ENCODE peak calls at places on chromosomes 1 and 21, in seven cellular contexts. One of them, this sample, is unnamed.

GRCh38 chr21:29181799-29182470 is 51.5 kb downstream of the MAP3K7CL start:
- DNase-seq in neural progenitor cell: no peak
- DNase-seq in foreskin fibroblast: peak; percentile 85
- DNase-seq in HL-60: no peak
- DNase-seq in IMR-90: peak; percentile 95
- DNase-seq in thoracic aorta: no peak
- DNase-seq in astrocyte of the spinal cord: peak; percentile 93
- DNase-seq in this sample: no peak

GRCh38 chr1:2091611-2092604 is 41.7 kb downstream of the PRKCZ start:
- DNase-seq in thoracic aorta: no peak
- DNase-seq in HL-60: peak; percentile 77
- DNase-seq in foreskin fibroblast: peak; percentile 41
- DNase-seq in IMR-90: no peak
- DNase-seq in astrocyte of the spinal cord: peak; percentile 19
- DNase-seq in neural progenitor cell: peak; percentile 74
- DNase-seq in this sample: peak; percentile 59

GRCh38 chr1:26991310-26992116 is 2.0 kb upstream of the TRNP1 start:
- DNase-seq in IMR-90: peak; percentile 88
- DNase-seq in HL-60: no peak
- DNase-seq in astrocyte of the spinal cord: no peak
- DNase-seq in foreskin fibroblast: peak; percentile 98
- DNase-seq in thoracic aorta: no peak
- DNase-seq in neural progenitor cell: no peak
- DNase-seq in this sample: no peak

GRCh38 chr1:27862671-27863551 is 9.4 kb upstream of the THEMIS2 start:
- DNase-seq in astrocyte of the spinal cord: peak; percentile 96
- DNase-seq in IMR-90: peak; percentile 99
- DNase-seq in thoracic aorta: no peak
- DNase-seq in foreskin fibroblast: peak; percentile 99
- DNase-seq in HL-60: peak; percentile 92
- DNase-seq in neural progenitor cell: no peak
- DNase-seq in this sample: no peak

GRCh38 chr1:61301824-61302652 is 219.7 kb downstream of the NFIA start:
- DNase-seq in thoracic aorta: no peak
- DNase-seq in HL-60: no peak
- DNase-seq in foreskin fibroblast: peak; percentile 71
- DNase-seq in neural progenitor cell: no peak
- DNase-seq in astrocyte of the spinal cord: peak; percentile 65
- DNase-seq in IMR-90: peak; percentile 80
- DNase-seq in this sample: no peak

GRCh38 chr1:226943156-226943555 is 3.1 kb downstream of the COQ8A start:
- DNase-seq in foreskin fibroblast: no peak
- DNase-seq in HL-60: no peak
- DNase-seq in IMR-90: peak; percentile 12
- DNase-seq in thoracic aorta: no peak
- DNase-seq in neural progenitor cell: no peak
- DNase-seq in astrocyte of the spinal cord: no peak
- DNase-seq in this sample: no peak

GRCh38 chr1:38586993-38587646 is 272.5 kb downstream of the RRAGC start:
- DNase-seq in HL-60: peak; percentile 38
- DNase-seq in neural progenitor cell: peak; percentile 78
- DNase-seq in foreskin fibroblast: no peak
- DNase-seq in astrocyte of the spinal cord: no peak
- DNase-seq in thoracic aorta: no peak
- DNase-seq in IMR-90: no peak
- DNase-seq in this sample: peak; percentile 29

GRCh38 chr1:37509181-37509580 is 5.4 kb downstream of the MEAF6 start:
- DNase-seq in astrocyte of the spinal cord: peak; percentile 58
- DNase-seq in foreskin fibroblast: peak; percentile 23
- DNase-seq in thoracic aorta: no peak
- DNase-seq in neural progenitor cell: peak; percentile 14
- DNase-seq in IMR-90: peak; percentile 51
- DNase-seq in HL-60: peak; percentile 8
- DNase-seq in this sample: no peak

GRCh38 chr1:89721351-89721750 is 88.4 kb downstream of the LRRC8C start:
- DNase-seq in HL-60: no peak
- DNase-seq in astrocyte of the spinal cord: peak; percentile 50
- DNase-seq in IMR-90: peak; percentile 57
- DNase-seq in thoracic aorta: no peak
- DNase-seq in foreskin fibroblast: peak; percentile 69
- DNase-seq in neural progenitor cell: no peak
- DNase-seq in this sample: peak; percentile 7

DNA sequence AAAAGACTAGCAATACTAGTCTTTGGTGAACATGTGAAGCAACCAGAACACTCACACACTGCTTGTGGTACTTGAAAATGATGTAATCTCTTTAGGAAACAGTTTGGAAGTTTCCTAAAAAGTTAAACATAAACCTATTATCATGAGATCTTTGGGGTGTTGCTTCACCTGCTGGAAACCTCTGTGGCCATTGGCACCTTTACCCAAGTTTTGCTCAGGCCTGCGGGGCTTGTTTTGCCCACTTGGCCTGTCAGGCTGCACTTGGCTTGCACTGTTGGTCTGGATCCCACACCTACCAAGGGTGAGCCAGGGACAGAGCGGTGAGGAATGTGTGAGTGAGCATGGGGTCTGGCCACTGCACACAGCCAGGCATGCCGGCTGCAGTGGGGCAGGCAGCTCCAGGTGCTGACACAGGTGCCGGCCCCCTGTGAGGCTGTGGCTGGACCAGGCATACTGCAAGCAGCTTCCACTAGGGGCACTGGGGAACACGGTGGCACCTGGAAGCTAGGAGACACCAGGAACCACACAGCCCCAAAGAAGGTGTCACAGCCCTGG is 14.4 kb upstream of the FNBP1L start:
- DNase-seq in neural progenitor cell: no peak
- DNase-seq in foreskin fibroblast: no peak
- DNase-seq in thoracic aorta: no peak
- DNase-seq in IMR-90: no peak
- DNase-seq in HL-60: no peak
- DNase-seq in astrocyte of the spinal cord: no peak
- DNase-seq in this sample: no peak
- TF ChIP-seq CTCF in neural progenitor cell: no peak
- TF ChIP-seq CTCF in foreskin fibroblast: no peak
- TF ChIP-seq CTCF in thoracic aorta: no peak
- TF ChIP-seq CTCF in IMR-90: no peak
- TF ChIP-seq CTCF in HL-60: no peak
- TF ChIP-seq CTCF in astrocyte of the spinal cord: peak; percentile 17
- TF ChIP-seq CTCF in this sample: no peak

DNA sequence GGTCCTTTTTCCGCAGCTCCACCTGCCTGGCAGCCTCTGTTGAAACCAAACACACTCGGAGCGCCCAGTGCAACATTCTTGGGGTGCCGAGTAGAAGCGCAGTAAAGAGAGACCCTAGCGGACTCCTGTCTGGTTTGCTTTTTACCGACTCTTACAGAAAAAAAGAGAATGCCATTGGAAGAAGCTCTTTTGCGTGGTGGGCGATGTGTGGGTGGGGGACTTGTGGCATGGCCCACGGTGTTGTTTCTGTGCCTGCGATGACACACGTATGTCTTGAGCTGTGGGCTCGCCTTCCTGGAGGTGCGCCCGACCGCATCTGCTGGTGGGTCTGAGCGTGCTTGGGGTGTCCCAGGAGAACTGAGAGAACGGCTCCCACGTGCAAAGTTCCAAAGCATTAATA is 7.3 kb upstream of the BARHL2 start:
- DNase-seq in astrocyte of the spinal cord: no peak
- DNase-seq in IMR-90: no peak
- DNase-seq in thoracic aorta: no peak
- DNase-seq in neural progenitor cell: no peak
- DNase-seq in foreskin fibroblast: no peak
- DNase-seq in HL-60: no peak
- DNase-seq in this sample: no peak
- TF ChIP-seq CTCF in astrocyte of the spinal cord: no peak
- TF ChIP-seq CTCF in IMR-90: no peak
- TF ChIP-seq CTCF in thoracic aorta: no peak
- TF ChIP-seq CTCF in neural progenitor cell: no peak
- TF ChIP-seq CTCF in foreskin fibroblast: no peak
- TF ChIP-seq CTCF in HL-60: no peak
- TF ChIP-seq CTCF in this sample: no peak

GRCh38 chr21:27475363-27475955 is 508.6 kb upstream of the ADAMTS5 start:
- DNase-seq in neural progenitor cell: no peak
- DNase-seq in astrocyte of the spinal cord: no peak
- DNase-seq in thoracic aorta: no peak
- DNase-seq in IMR-90: no peak
- DNase-seq in HL-60: no peak
- DNase-seq in foreskin fibroblast: peak; percentile 14
- DNase-seq in this sample: no peak
- TF ChIP-seq CTCF in neural progenitor cell: no peak
- TF ChIP-seq CTCF in astrocyte of the spinal cord: no peak
- TF ChIP-seq CTCF in thoracic aorta: no peak
- TF ChIP-seq CTCF in IMR-90: no peak
- TF ChIP-seq CTCF in HL-60: no peak
- TF ChIP-seq CTCF in foreskin fibroblast: no peak
- TF ChIP-seq CTCF in this sample: no peak

DNA sequence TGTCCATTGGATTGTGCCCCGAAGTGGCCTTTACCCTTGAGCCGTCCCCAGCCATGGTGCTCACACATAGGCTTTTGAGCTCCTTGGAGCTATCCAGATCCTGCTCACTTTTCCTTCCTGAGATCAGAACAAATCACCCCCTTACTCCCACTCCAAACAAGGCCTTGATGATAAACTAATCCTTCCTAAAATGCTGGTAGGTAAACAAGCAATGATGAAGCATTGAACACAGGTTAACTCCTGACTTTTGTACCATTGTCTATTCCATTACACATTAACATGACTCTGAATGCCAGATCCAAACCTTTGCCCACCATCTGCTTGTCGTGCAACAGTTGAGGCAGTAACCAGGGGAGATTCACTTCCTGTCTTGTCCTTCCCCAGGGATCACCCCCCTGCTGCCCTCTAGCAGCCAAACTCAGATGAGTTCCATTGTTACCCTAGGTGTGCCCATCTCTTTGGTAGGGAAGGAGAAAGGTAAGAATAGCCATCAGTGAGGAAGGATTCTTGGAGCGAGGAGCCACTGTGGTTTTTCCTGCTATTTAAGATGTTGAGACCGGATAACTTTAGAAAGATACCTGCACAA is 79.5 kb upstream of the DNAJC6 start:
- DNase-seq in astrocyte of the spinal cord: no peak
- DNase-seq in foreskin fibroblast: no peak
- DNase-seq in IMR-90: no peak
- DNase-seq in HL-60: no peak
- DNase-seq in thoracic aorta: no peak
- DNase-seq in neural progenitor cell: no peak
- DNase-seq in this sample: no peak
- TF ChIP-seq CTCF in astrocyte of the spinal cord: no peak
- TF ChIP-seq CTCF in foreskin fibroblast: no peak
- TF ChIP-seq CTCF in IMR-90: no peak
- TF ChIP-seq CTCF in HL-60: no peak
- TF ChIP-seq CTCF in thoracic aorta: no peak
- TF ChIP-seq CTCF in neural progenitor cell: no peak
- TF ChIP-seq CTCF in this sample: no peak

GRCh38 chr1:110403805-110404204 is 3.7 kb downstream of the LAMTOR5 start:
- DNase-seq in IMR-90: no peak
- DNase-seq in neural progenitor cell: no peak
- DNase-seq in thoracic aorta: no peak
- DNase-seq in astrocyte of the spinal cord: no peak
- DNase-seq in foreskin fibroblast: no peak
- DNase-seq in HL-60: no peak
- DNase-seq in this sample: no peak

GRCh38 chr1:110411173-110411572 is 3.7 kb upstream of the LAMTOR5 start:
- DNase-seq in neural progenitor cell: no peak
- DNase-seq in HL-60: no peak
- DNase-seq in IMR-90: no peak
- DNase-seq in thoracic aorta: no peak
- DNase-seq in astrocyte of the spinal cord: no peak
- DNase-seq in foreskin fibroblast: no peak
- DNase-seq in this sample: no peak

GRCh38 chr1:110412576-110412975 is 5.1 kb upstream of the LAMTOR5 start:
- DNase-seq in neural progenitor cell: peak; percentile 86
- DNase-seq in HL-60: peak; percentile 81
- DNase-seq in IMR-90: peak; percentile 63
- DNase-seq in thoracic aorta: no peak
- DNase-seq in foreskin fibroblast: peak; percentile 89
- DNase-seq in astrocyte of the spinal cord: peak; percentile 43
- DNase-seq in this sample: peak; percentile 24

GRCh38 chr1:110408488-110408887 is 994 bp upstream of the LAMTOR5 start:
- DNase-seq in HL-60: no peak
- DNase-seq in IMR-90: no peak
- DNase-seq in neural progenitor cell: no peak
- DNase-seq in thoracic aorta: no peak
- DNase-seq in foreskin fibroblast: no peak
- DNase-seq in astrocyte of the spinal cord: no peak
- DNase-seq in this sample: no peak

GRCh38 chr1:110407260-110408210 is at the start of gene LAMTOR5:
- DNase-seq in thoracic aorta: peak; percentile 80
- DNase-seq in foreskin fibroblast: peak; percentile 96
- DNase-seq in IMR-90: peak; percentile 92
- DNase-seq in astrocyte of the spinal cord: peak; percentile 92
- DNase-seq in HL-60: peak; percentile 96
- DNase-seq in neural progenitor cell: peak; percentile 72
- DNase-seq in this sample: peak; percentile 89
- TF ChIP-seq CTCF in thoracic aorta: no peak
- TF ChIP-seq CTCF in foreskin fibroblast: no peak
- TF ChIP-seq CTCF in IMR-90: peak; percentile 31
- TF ChIP-seq CTCF in astrocyte of the spinal cord: peak; percentile 7
- TF ChIP-seq CTCF in HL-60: no peak
- TF ChIP-seq CTCF in neural progenitor cell: no peak
- TF ChIP-seq CTCF in this sample: no peak

GRCh38 chr1:11720033-11720376 is 15.9 kb upstream of the AGTRAP start:
- DNase-seq in HL-60: no peak
- DNase-seq in IMR-90: no peak
- DNase-seq in astrocyte of the spinal cord: no peak
- DNase-seq in foreskin fibroblast: no peak
- DNase-seq in neural progenitor cell: no peak
- DNase-seq in thoracic aorta: no peak
- DNase-seq in this sample: no peak
- TF ChIP-seq CTCF in HL-60: no peak
- TF ChIP-seq CTCF in IMR-90: no peak
- TF ChIP-seq CTCF in astrocyte of the spinal cord: no peak
- TF ChIP-seq CTCF in foreskin fibroblast: no peak
- TF ChIP-seq CTCF in neural progenitor cell: no peak
- TF ChIP-seq CTCF in thoracic aorta: no peak
- TF ChIP-seq CTCF in this sample: peak; percentile 33

GRCh38 chr21:45356251-45356650 is 48.7 kb upstream of the COL18A1 start:
- DNase-seq in HL-60: no peak
- DNase-seq in foreskin fibroblast: no peak
- DNase-seq in neural progenitor cell: no peak
- DNase-seq in astrocyte of the spinal cord: no peak
- DNase-seq in thoracic aorta: no peak
- DNase-seq in IMR-90: no peak
- DNase-seq in this sample: no peak
- TF ChIP-seq CTCF in HL-60: no peak
- TF ChIP-seq CTCF in foreskin fibroblast: no peak
- TF ChIP-seq CTCF in neural progenitor cell: peak; percentile 56
- TF ChIP-seq CTCF in astrocyte of the spinal cord: peak; percentile 24
- TF ChIP-seq CTCF in thoracic aorta: no peak
- TF ChIP-seq CTCF in IMR-90: no peak
- TF ChIP-seq CTCF in this sample: no peak

This sample was measured in CD4-positive, alpha-beta T cell.